ENCODE peak calls at places on chromosomes 3 and 15, in six cellular contexts. S is endothelial cell; R is T follicular helper cell; M is CD4-positive, alpha-beta memory T cell; C is caudate nucleus; G is NCI-H1092 treated with DMSO at 0.1 percent for 48 hours. L is an unnamed sample.

GRCh38 chr15:94097567-94097966 is 133.8 kb upstream of the MCTP2 start:
- DNase-seq in S (no peak), R (no peak), M (no peak), C (no peak), G (no peak), L (no peak)

GRCh38 chr3:19487386-19487785 is 339.1 kb downstream of the KCNH8 start:
- DNase-seq in S (no peak), R (no peak), M (no peak), C (no peak), G (no peak), L (no peak)

GRCh38 chr15:99614749-99615288 is 49.0 kb downstream of the MEF2A start:
- DNase-seq in S (no peak), R (no peak), M (no peak), C (no peak), G (no peak), L (no peak)

GRCh38 chr3:12957824-12958792 is 115.1 kb downstream of the IQSEC1 start:
- DNase-seq in S (no peak), R (no peak), M (no peak), C (no peak), G (no peak), L (no peak)

GRCh38 chr3:130656627-130657026 is 90.0 kb downstream of the PIK3R4 start:
- DNase-seq in S (no peak), R (no peak), M (no peak), C (no peak), G (no peak), L (no peak)

GRCh38 chr3:122572940-122573412 is 4.5 kb upstream of the PARP15 start:
- DNase-seq in S (no peak), R (no peak), M (peak), C (no peak), G (no peak), L (no peak)

GRCh38 chr3:152309535-152310317 is 41.0 kb downstream of the MBNL1 start:
- DNase-seq in S (no peak), R (no peak), M (no peak), C (no peak), G (no peak), L (peak)

GRCh38 chr15:49990835-49991540 is 128.0 kb downstream of the ATP8B4 start:
- DNase-seq in S (no peak), R (no peak), M (no peak), C (no peak), G (no peak), L (no peak)

GRCh38 chr15:59178151-59178705 is 28.4 kb upstream of the LDHAL6B start:
- DNase-seq in S (no peak), R (no peak), M (no peak), C (no peak), G (no peak), L (no peak)

GRCh38 chr3:53887446-53887845 is 4.2 kb downstream of the SELENOK start:
- DNase-seq in S (no peak), R (no peak), M (no peak), C (no peak), G (no peak), L (no peak)

GRCh38 chr3:46607603-46608028 is 4.7 kb upstream of the FAM240A start:
- DNase-seq in S (peak), R (no peak), M (no peak), C (no peak), G (no peak), L (no peak)

GRCh38 chr3:17632401-17633100 is 109.9 kb downstream of the TBC1D5 start:
- DNase-seq in S (no peak), R (no peak), M (no peak), C (no peak), G (no peak), L (no peak)

GRCh38 chr3:60386311-60386710 is 864.9 kb downstream of the FHIT start:
- DNase-seq in S (no peak), R (no peak), M (no peak), C (no peak), G (no peak), L (no peak)

GRCh38 chr15:101211897-101212296 is 40.0 kb downstream of the CHSY1 start:
- DNase-seq in S (no peak), R (no peak), M (no peak), C (no peak), G (no peak), L (no peak)

GRCh38 chr15:89971592-89971997 is 29.5 kb upstream of the ZNF710 start:
- DNase-seq in S (peak), R (peak), M (peak), C (peak), G (peak), L (peak)

GRCh38 chr15:51924146-51925068 is 47.2 kb downstream of the LEO1 start:
- DNase-seq in S (no peak), R (no peak), M (no peak), C (peak), G (no peak), L (no peak)

GRCh38 chr15:47116698-47117097 is 600.6 kb upstream of the SEMA6D start:
- DNase-seq in S (no peak), R (no peak), M (no peak), C (no peak), G (no peak), L (no peak)

GRCh38 chr3:13217736-13218540 is 144.7 kb upstream of the IQSEC1 start:
- DNase-seq in S (no peak), R (no peak), M (no peak), C (no peak), G (no peak), L (no peak)

GRCh38 chr3:109316162-109316730 is at the start of gene DPPA2:
- DNase-seq in S (no peak), R (no peak), M (no peak), C (no peak), G (no peak), L (no peak)

GRCh38 chr3:189710620-189711388 is 79.6 kb downstream of the TP63 start:
- DNase-seq in S (no peak), R (no peak), M (no peak), C (no peak), G (peak), L (no peak)

GRCh38 chr15:96559087-96559486 is 228.6 kb downstream of the NR2F2 start:
- DNase-seq in S (no peak), R (no peak), M (no peak), C (no peak), G (no peak), L (no peak)

GRCh38 chr15:51874751-51875644 is 45.5 kb downstream of the TMOD3 start:
- DNase-seq in S (no peak), R (no peak), M (no peak), C (no peak), G (no peak), L (no peak)

GRCh38 chr3:67605377-67605776 is 49.0 kb downstream of the SUCLG2 start:
- DNase-seq in S (no peak), R (no peak), M (no peak), C (no peak), G (no peak), L (no peak)

GRCh38 chr15:40085225-40085624 is 23.5 kb downstream of the BMF start:
- DNase-seq in S (no peak), R (no peak), M (no peak), C (no peak), G (no peak), L (no peak)

GRCh38 chr15:44584162-44584749 is 47.3 kb downstream of the EIF3J start:
- DNase-seq in S (peak), R (peak), M (peak), C (no peak), G (no peak), L (peak)

L was measured in central memory CD4-positive, alpha-beta T cell.